ENCODE peak calls at places on chromosomes 3 and 15, in ten cellular contexts. R, G, C, K, L, X, V, U, H and Y are unnamed samples.
A peak's percentile ranks its signal among the peaks of the same experiment; 100 is the strongest.

GRCh38 chr3:141738636-141739363 is 702 bp downstream of the RNF7 start:
- DNase-seq in R (no peak), G (peak; percentile 45), C (peak; percentile 34), K (peak; percentile 45), L (no peak), X (no peak), V (peak; percentile 63), U (no peak), H (no peak), Y (no peak)

GRCh38 chr3:150149651-150150051 is 179.0 kb upstream of the PFN2 start:
- DNase-seq in R (no peak), G (peak; percentile 40), C (peak; percentile 79), K (no peak), L (no peak), X (peak; percentile 44), V (peak; percentile 87), U (no peak), H (no peak), Y (no peak)

GRCh38 chr15:73196113-73196512 is 143.8 kb downstream of the NEO1 start:
- DNase-seq in R (no peak), G (no peak), C (no peak), K (no peak), L (no peak), X (no peak), V (no peak), U (no peak), H (no peak), Y (no peak)

GRCh38 chr15:65530318-65531111 is at the start of gene HACD3:
- DNase-seq in R (peak; percentile 91), G (peak; percentile 73), C (peak; percentile 49), K (peak; percentile 97), L (peak; percentile 86), X (peak; percentile 86), V (peak; percentile 57), U (peak; percentile 98), H (peak; percentile 64), Y (peak; percentile 95)

GRCh38 chr3:177294221-177294620 is 96.9 kb upstream of the TBL1XR1 start:
- DNase-seq in R (no peak), G (peak; percentile 96), C (peak; percentile 19), K (no peak), L (no peak), X (peak; percentile 71), V (peak; percentile 99), U (no peak), H (no peak), Y (no peak)

GRCh38 chr3:31166249-31166885 is 271.9 kb upstream of the GADL1 start:
- DNase-seq in R (no peak), G (peak; percentile 50), C (peak; percentile 69), K (no peak), L (no peak), X (peak; percentile 35), V (peak; percentile 69), U (no peak), H (no peak), Y (no peak)

GRCh38 chr3:186953011-186953487 is 22.7 kb downstream of the ST6GAL1 start:
- DNase-seq in R (no peak), G (peak; percentile 36), C (peak; percentile 30), K (no peak), L (no peak), X (no peak), V (peak; percentile 39), U (no peak), H (no peak), Y (no peak)

GRCh38 chr3:71305246-71306206 is 278.0 kb downstream of the FOXP1 start:
- DNase-seq in R (peak; percentile 16), G (peak; percentile 39), C (no peak), K (no peak), L (no peak), X (no peak), V (peak; percentile 34), U (peak; percentile 34), H (no peak), Y (peak; percentile 37)

GRCh38 chr15:90881181-90881977 is 2.9 kb upstream of the FES start:
- DNase-seq in R (no peak), G (no peak), C (no peak), K (no peak), L (no peak), X (no peak), V (no peak), U (no peak), H (no peak), Y (no peak)

GRCh38 chr15:48144889-48145288 is 24.1 kb downstream of the SLC24A5 start:
- DNase-seq in R (no peak), G (no peak), C (no peak), K (no peak), L (no peak), X (no peak), V (no peak), U (no peak), H (no peak), Y (no peak)

GRCh38 chr3:115236496-115236895 is 89.4 kb upstream of the ZBTB20 start:
- DNase-seq in R (no peak), G (no peak), C (no peak), K (no peak), L (no peak), X (no peak), V (no peak), U (no peak), H (no peak), Y (no peak)

GRCh38 chr15:38072507-38073277 is 138.3 kb downstream of the TMCO5A start:
- DNase-seq in R (peak; percentile 87), G (peak; percentile 88), C (peak; percentile 65), K (peak; percentile 39), L (peak; percentile 56), X (peak; percentile 71), V (peak; percentile 73), U (peak; percentile 78), H (peak; percentile 46), Y (peak; percentile 75)

GRCh38 chr15:41661078-41661528 is 898 bp downstream of the MGA start:
- DNase-seq in R (no peak), G (no peak), C (no peak), K (no peak), L (peak; percentile 39), X (no peak), V (peak; percentile 5), U (no peak), H (no peak), Y (no peak)
- TF ChIP-seq CTCF in R (no peak), G (no peak), C (no peak), K (no peak), L (no peak), X (no peak), V (no peak), U (no peak), H (no peak), Y (no peak)

DNA sequence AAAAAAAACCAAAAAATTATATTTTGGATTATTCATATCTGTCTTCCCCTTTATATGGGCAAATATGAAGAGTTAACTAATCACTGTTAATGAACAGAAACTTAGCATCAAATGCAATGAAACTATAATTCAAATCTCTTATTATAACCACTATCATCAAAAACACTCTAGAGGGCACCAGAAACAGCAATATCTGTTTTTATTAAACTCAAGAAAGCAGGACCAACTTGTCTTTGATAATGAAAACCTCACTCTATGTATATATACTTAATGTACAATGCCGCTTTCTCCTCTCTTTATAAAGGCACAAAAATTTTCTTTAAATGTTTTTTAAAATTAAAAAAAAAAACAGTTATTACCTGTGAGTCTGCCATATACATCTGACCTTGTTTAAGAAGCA is 92.7 kb downstream of the UACA start:
- DNase-seq in R (no peak), G (no peak), C (no peak), K (no peak), L (no peak), X (no peak), V (no peak), U (no peak), H (no peak), Y (no peak)
- TF ChIP-seq CTCF in R (peak; percentile 38), G (peak; percentile 12), C (peak; percentile 46), K (peak; percentile 64), L (no peak), X (peak; percentile 33), V (no peak), U (no peak), H (no peak), Y (no peak)

DNA sequence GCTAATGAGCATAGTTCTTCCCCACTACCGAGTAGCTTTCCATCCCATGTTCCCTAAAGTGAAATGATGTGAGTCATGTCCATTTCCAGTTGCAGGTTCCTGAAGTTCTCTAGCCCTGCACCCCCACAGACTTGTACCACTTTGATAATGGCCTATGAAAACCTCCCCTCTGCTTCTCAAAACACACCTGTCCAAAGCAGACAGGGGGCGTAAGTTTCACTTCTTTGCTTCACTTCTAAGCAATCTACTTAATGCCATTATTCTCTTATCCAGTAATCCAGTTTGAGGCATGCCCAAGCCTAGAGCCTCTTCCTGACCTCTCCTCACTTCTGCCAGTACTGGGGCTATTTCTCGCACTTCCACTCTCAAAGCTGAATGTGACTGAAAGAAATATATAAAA is 305.1 kb downstream of the IGSF11 start:
- DNase-seq in R (no peak), G (no peak), C (no peak), K (no peak), L (no peak), X (no peak), V (no peak), U (no peak), H (no peak), Y (no peak)
- TF ChIP-seq CTCF in R (no peak), G (no peak), C (no peak), K (no peak), L (no peak), X (no peak), V (no peak), U (no peak), H (no peak), Y (no peak)

GRCh38 chr3:53672987-53673386 is 173.2 kb downstream of the CHDH start:
- DNase-seq in R (no peak), G (no peak), C (no peak), K (no peak), L (no peak), X (no peak), V (no peak), U (no peak), H (peak; percentile 37), Y (no peak)

GRCh38 chr3:53665606-53666005 is 171.2 kb downstream of the CACNA1D start:
- DNase-seq in R (no peak), G (no peak), C (no peak), K (no peak), L (no peak), X (no peak), V (no peak), U (no peak), H (no peak), Y (no peak)

GRCh38 chr3:53671192-53672021 is 174.8 kb downstream of the CHDH start:
- DNase-seq in R (no peak), G (no peak), C (no peak), K (no peak), L (no peak), X (no peak), V (no peak), U (no peak), H (no peak), Y (no peak)

GRCh38 chr3:53666026-53666425 is 171.6 kb downstream of the CACNA1D start:
- DNase-seq in R (no peak), G (no peak), C (no peak), K (no peak), L (no peak), X (no peak), V (no peak), U (no peak), H (no peak), Y (peak; percentile 59)

DNA sequence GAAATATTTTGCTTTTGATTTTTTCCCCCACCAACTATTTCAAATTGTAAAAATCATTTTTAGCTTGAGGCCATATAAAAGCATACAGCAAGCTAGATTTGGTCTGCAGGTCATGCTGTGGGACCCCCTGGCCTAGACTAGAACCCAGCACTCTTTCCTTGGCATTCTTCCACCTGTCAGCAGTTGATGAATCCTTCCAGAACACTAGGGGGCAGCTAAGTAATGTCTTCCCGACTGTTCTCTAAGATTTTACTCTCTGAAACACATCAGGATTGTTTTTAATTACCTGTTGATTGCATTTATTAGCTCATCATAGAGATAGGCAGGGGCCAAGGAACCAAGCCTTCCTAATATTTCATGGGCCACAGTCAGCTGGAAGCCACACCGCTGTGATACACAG is 174.5 kb downstream of the CACNA1D start:
- DNase-seq in R (no peak), G (no peak), C (peak; percentile 4), K (no peak), L (no peak), X (no peak), V (no peak), U (no peak), H (no peak), Y (no peak)
- TF ChIP-seq CTCF in R (peak; percentile 39), G (peak; percentile 51), C (peak; percentile 70), K (no peak), L (no peak), X (peak; percentile 35), V (peak; percentile 38), U (peak; percentile 25), H (no peak), Y (peak; percentile 36)